ENCODE peak calls at places on chromosomes 1 and 21, in eight cellular contexts. I is AG09319; E is fibroblast of lung; T is stimulated activated CD8-positive, alpha-beta memory T cell treated with anti-CD3 and anti-CD28 coated beads, Interleukin-4, amount 100 ng/mL, for 1 hour; L is body of pancreas; R is hippocampal formation; G is stimulated activated CD4-positive, alpha-beta T cell treated with anti-CD3 and anti-CD28 coated beads, TNF-alpha, amount 100 ng/mL, for 48 hours; Q is T47D. V is an unnamed sample.

GRCh38 chr1:201062511-201063189 is 39.1 kb upstream of the KIF21B start:
- DNase-seq in I (no peak), E (no peak), T (no peak), L (no peak), R (no peak), G (no peak), Q (no peak), V (peak; percentile 49)

GRCh38 chr1:152768847-152769533 is 6.0 kb upstream of the LCE1F start:
- DNase-seq in I (peak; percentile 66), E (peak; percentile 58), T (no peak), L (no peak), R (no peak), G (no peak), Q (no peak), V (no peak)

GRCh38 chr1:17919525-17920439 is 164.6 kb downstream of the ACTL8 start:
- DNase-seq in I (peak; percentile 24), E (peak; percentile 58), T (no peak), L (no peak), R (peak; percentile 8), G (no peak), Q (peak; percentile 76), V (no peak)

GRCh38 chr1:161069731-161070270 is at the start of gene ARHGAP30:
- DNase-seq in I (no peak), E (no peak), T (peak; percentile 67), L (no peak), R (peak; percentile 53), G (peak; percentile 82), Q (no peak), V (peak; percentile 87)

GRCh38 chr1:201719812-201720521 is 109.0 kb upstream of the IPO9 start:
- DNase-seq in I (peak; percentile 86), E (peak; percentile 94), T (no peak), L (peak; percentile 46), R (peak; percentile 79), G (no peak), Q (no peak), V (peak; percentile 86)

GRCh38 chr1:246506440-246506784 is 667 bp downstream of the SMYD3 start:
- DNase-seq in I (no peak), E (no peak), T (no peak), L (no peak), R (peak; percentile 27), G (no peak), Q (no peak), V (peak; percentile 57)

GRCh38 chr1:118335372-118335771 is 150.3 kb upstream of the SPAG17 start:
- DNase-seq in I (no peak), E (no peak), T (no peak), L (no peak), R (no peak), G (no peak), Q (no peak), V (no peak)

GRCh38 chr1:213987422-213987875 is 324 bp upstream of the PROX1 start:
- DNase-seq in I (no peak), E (no peak), T (no peak), L (no peak), R (no peak), G (no peak), Q (no peak), V (no peak)

GRCh38 chr21:28579986-28580550 is 412.6 kb downstream of the LTN1 start:
- DNase-seq in I (no peak), E (no peak), T (no peak), L (no peak), R (no peak), G (no peak), Q (no peak), V (no peak)

GRCh38 chr1:2093055-2093454 is 42.8 kb downstream of the PRKCZ start:
- DNase-seq in I (no peak), E (no peak), T (no peak), L (no peak), R (no peak), G (no peak), Q (no peak), V (no peak)

GRCh38 chr1:39130297-39130696 is 74.2 kb upstream of the MACF1 start:
- DNase-seq in I (no peak), E (peak; percentile 66), T (no peak), L (no peak), R (no peak), G (no peak), Q (no peak), V (no peak)

GRCh38 chr1:231220801-231221200 is 20.2 kb upstream of the GNPAT start:
- DNase-seq in I (no peak), E (no peak), T (no peak), L (no peak), R (no peak), G (no peak), Q (no peak), V (no peak)

GRCh38 chr1:61853545-61853944 is 111.3 kb downstream of the PATJ start:
- DNase-seq in I (peak; percentile 4), E (peak; percentile 54), T (no peak), L (no peak), R (no peak), G (no peak), Q (no peak), V (no peak)

GRCh38 chr1:47766832-47767740 is 230.1 kb downstream of the TRABD2B start:
- DNase-seq in I (no peak), E (no peak), T (no peak), L (peak; percentile 64), R (no peak), G (no peak), Q (no peak), V (peak; percentile 30)

GRCh38 chr1:184387871-184388670 is 1.2 kb downstream of the C1orf21 start:
- DNase-seq in I (peak; percentile 48), E (peak; percentile 62), T (no peak), L (peak; percentile 24), R (peak; percentile 22), G (no peak), Q (no peak), V (peak; percentile 72)

GRCh38 chr1:59013276-59013927 is 229.6 kb upstream of the JUN start:
- DNase-seq in I (peak; percentile 28), E (peak; percentile 36), T (no peak), L (peak; percentile 52), R (no peak), G (no peak), Q (peak; percentile 33), V (peak; percentile 82)

GRCh38 chr1:70034403-70034802 is 171.0 kb downstream of the LRRC40 start:
- DNase-seq in I (no peak), E (peak; percentile 74), T (no peak), L (no peak), R (no peak), G (no peak), Q (peak; percentile 67), V (no peak)

GRCh38 chr21:42338730-42339715 is 11.8 kb downstream of the TFF2 start:
- DNase-seq in I (no peak), E (no peak), T (no peak), L (no peak), R (no peak), G (no peak), Q (no peak), V (no peak)

GRCh38 chr1:180353930-180354329 is 123.9 kb downstream of the LHX4 start:
- DNase-seq in I (no peak), E (no peak), T (no peak), L (no peak), R (no peak), G (no peak), Q (no peak), V (no peak)

GRCh38 chr1:232624892-232625291 is 5.0 kb downstream of the SIPA1L2 start:
- DNase-seq in I (no peak), E (no peak), T (no peak), L (no peak), R (no peak), G (no peak), Q (no peak), V (no peak)

GRCh38 chr1:32861904-32862698 is 8.6 kb downstream of the FNDC5 start:
- DNase-seq in I (no peak), E (no peak), T (no peak), L (no peak), R (no peak), G (no peak), Q (no peak), V (no peak)

GRCh38 chr1:84689514-84690396 is 506 bp downstream of the SSX2IP start:
- DNase-seq in I (no peak), E (peak; percentile 49), T (no peak), L (peak; percentile 55), R (peak; percentile 66), G (no peak), Q (no peak), V (peak; percentile 87)

GRCh38 chr1:248786106-248786665 is 30.6 kb upstream of the LYPD8 start:
- DNase-seq in I (no peak), E (no peak), T (no peak), L (no peak), R (no peak), G (no peak), Q (no peak), V (no peak)

GRCh38 chr1:43836267-43836951 is 97.2 kb upstream of the ARTN start:
- DNase-seq in I (no peak), E (no peak), T (peak; percentile 50), L (peak; percentile 70), R (no peak), G (peak; percentile 67), Q (no peak), V (peak; percentile 95)

GRCh38 chr1:27522148-27522859 is 32.3 kb upstream of the WASF2 start:
- DNase-seq in I (no peak), E (no peak), T (no peak), L (no peak), R (peak; percentile 57), G (peak; percentile 65), Q (no peak), V (no peak)

GRCh38 chr1:43582162-43582566 is 51.5 kb downstream of the PTPRF start:
- DNase-seq in I (peak; percentile 62), E (peak; percentile 88), T (no peak), L (peak; percentile 26), R (no peak), G (peak; percentile 63), Q (no peak), V (peak; percentile 90)

GRCh38 chr21:34274001-34274400 is 89.8 kb upstream of the KCNE2 start:
- DNase-seq in I (no peak), E (no peak), T (no peak), L (no peak), R (no peak), G (no peak), Q (no peak), V (no peak)

GRCh38 chr1:17230106-17230505 is 18.8 kb upstream of the PADI3 start:
- DNase-seq in I (no peak), E (no peak), T (no peak), L (no peak), R (no peak), G (no peak), Q (no peak), V (no peak)

GRCh38 chr1:76826072-76826827 is 41.0 kb upstream of the ST6GALNAC5 start:
- DNase-seq in I (no peak), E (peak; percentile 33), T (no peak), L (no peak), R (no peak), G (no peak), Q (no peak), V (no peak)

GRCh38 chr21:40563845-40564717 is 282.9 kb downstream of the DSCAM start:
- DNase-seq in I (no peak), E (no peak), T (no peak), L (no peak), R (no peak), G (no peak), Q (no peak), V (no peak)

GRCh38 chr1:63713627-63714481 is 60.0 kb upstream of the ROR1 start:
- DNase-seq in I (peak; percentile 50), E (peak; percentile 94), T (no peak), L (no peak), R (no peak), G (no peak), Q (no peak), V (no peak)

GRCh38 chr1:230568008-230568407 is 74.3 kb upstream of the COG2 start:
- DNase-seq in I (no peak), E (no peak), T (no peak), L (peak; percentile 58), R (no peak), G (peak; percentile 13), Q (peak; percentile 54), V (no peak)

GRCh38 chr1:67149179-67149770 is 14.5 kb upstream of the C1orf141 start:
- DNase-seq in I (peak; percentile 61), E (peak; percentile 90), T (peak; percentile 17), L (peak; percentile 78), R (peak; percentile 52), G (peak; percentile 43), Q (peak; percentile 82), V (no peak)

GRCh38 chr1:215476541-215476940 is 90.6 kb upstream of the KCTD3 start:
- DNase-seq in I (no peak), E (peak; percentile 39), T (no peak), L (no peak), R (no peak), G (no peak), Q (no peak), V (no peak)